ENCODE peak calls at places on chromosome 2, in seven cellular contexts. A, B, H, S, V, F and P are unnamed samples.
A peak's percentile ranks its signal among the peaks of the same experiment; 100 is the strongest.

GRCh38 chr2:234705108-234705507 is 208.2 kb upstream of the ARL4C start:
- DNase-seq in A (no peak), B (peak; percentile 83), H (no peak), S (peak; percentile 96), V (no peak), F (no peak), P (no peak)

GRCh38 chr2:42973771-42974170 is 181.4 kb upstream of the HAAO start:
- DNase-seq in A (peak; percentile 40), B (no peak), H (no peak), S (peak; percentile 25), V (no peak), F (no peak), P (no peak)

GRCh38 chr2:207182916-207183315 is 17.2 kb upstream of the KLF7 start:
- DNase-seq in A (no peak), B (peak; percentile 26), H (no peak), S (peak; percentile 80), V (no peak), F (no peak), P (no peak)

GRCh38 chr2:65922794-65923193 is 490.4 kb upstream of the SPRED2 start:
- DNase-seq in A (no peak), B (no peak), H (peak; percentile 38), S (no peak), V (no peak), F (peak; percentile 18), P (no peak)

GRCh38 chr2:174235680-174236079 is 12.7 kb downstream of the OLA1 start:
- DNase-seq in A (no peak), B (peak; percentile 26), H (no peak), S (peak; percentile 46), V (no peak), F (no peak), P (no peak)

GRCh38 chr2:43192039-43192438 is 34.4 kb downstream of the ZFP36L2 start:
- DNase-seq in A (no peak), B (no peak), H (no peak), S (no peak), V (no peak), F (no peak), P (no peak)

GRCh38 chr2:159366538-159366937 is 80.0 kb upstream of the WDSUB1 start:
- DNase-seq in A (no peak), B (no peak), H (no peak), S (no peak), V (no peak), F (no peak), P (no peak)

GRCh38 chr2:238286095-238286494 is 2.3 kb downstream of the PER2 start:
- DNase-seq in A (no peak), B (no peak), H (no peak), S (no peak), V (no peak), F (no peak), P (no peak)

GRCh38 chr2:24253303-24253919 is 78.6 kb downstream of the FAM228A start:
- DNase-seq in A (no peak), B (peak; percentile 6), H (peak; percentile 11), S (peak; percentile 13), V (no peak), F (no peak), P (no peak)

GRCh38 chr2:224347181-224348051 is 54.5 kb downstream of the FAM124B start:
- DNase-seq in A (no peak), B (peak; percentile 7), H (no peak), S (peak; percentile 45), V (no peak), F (no peak), P (no peak)

GRCh38 chr2:53768233-53768542 is 584 bp downstream of the CHAC2 start:
- DNase-seq in A (peak; percentile 60), B (no peak), H (no peak), S (peak; percentile 58), V (peak; percentile 48), F (no peak), P (peak; percentile 61)

GRCh38 chr2:157363612-157364101 is 38.0 kb upstream of the ERMN start:
- DNase-seq in A (no peak), B (no peak), H (no peak), S (no peak), V (no peak), F (no peak), P (no peak)

GRCh38 chr2:42201228-42201855 is 32.2 kb downstream of the EML4 start:
- DNase-seq in A (no peak), B (no peak), H (no peak), S (no peak), V (no peak), F (no peak), P (no peak)

GRCh38 chr2:237312021-237312755 is 101.8 kb downstream of the COL6A3 start:
- DNase-seq in A (no peak), B (no peak), H (no peak), S (peak; percentile 83), V (no peak), F (no peak), P (no peak)

GRCh38 chr2:13114391-13114790 is 397.7 kb downstream of the TRIB2 start:
- DNase-seq in A (no peak), B (peak; percentile 28), H (no peak), S (peak; percentile 64), V (no peak), F (no peak), P (no peak)

GRCh38 chr2:23351388-23352141 is 33.4 kb upstream of the KLHL29 start:
- DNase-seq in A (peak; percentile 88), B (peak; percentile 70), H (no peak), S (peak; percentile 71), V (peak; percentile 83), F (peak; percentile 84), P (peak; percentile 92)

GRCh38 chr2:204407209-204408070 is 137.8 kb upstream of the PARD3B start:
- DNase-seq in A (no peak), B (no peak), H (no peak), S (peak; percentile 19), V (no peak), F (no peak), P (no peak)

GRCh38 chr2:85649201-85650190 is 18.5 kb downstream of the SFTPB start:
- DNase-seq in A (no peak), B (no peak), H (no peak), S (peak; percentile 51), V (no peak), F (no peak), P (no peak)

GRCh38 chr2:65265090-65266045 is 37.7 kb downstream of the ACTR2 start:
- DNase-seq in A (peak; percentile 71), B (peak; percentile 83), H (no peak), S (peak; percentile 81), V (no peak), F (no peak), P (no peak)

GRCh38 chr2:160752475-160753330 is 259.1 kb upstream of the RBMS1 start:
- DNase-seq in A (no peak), B (peak; percentile 68), H (no peak), S (peak; percentile 74), V (no peak), F (no peak), P (no peak)

GRCh38 chr2:191607101-191607500 is 70.8 kb upstream of the NABP1 start:
- DNase-seq in A (no peak), B (no peak), H (no peak), S (peak; percentile 29), V (no peak), F (no peak), P (no peak)

GRCh38 chr2:26561918-26562810 is 79.0 kb downstream of the CIB4 start:
- DNase-seq in A (peak; percentile 69), B (no peak), H (peak; percentile 38), S (peak; percentile 30), V (peak; percentile 48), F (peak; percentile 54), P (peak; percentile 61)

GRCh38 chr2:12715878-12716249 is 872 bp upstream of the TRIB2 start:
- DNase-seq in A (peak; percentile 84), B (peak; percentile 88), H (no peak), S (peak; percentile 73), V (peak; percentile 77), F (peak; percentile 77), P (peak; percentile 75)

GRCh38 chr2:101149241-101150192 is 1.7 kb downstream of the TBC1D8 start:
- DNase-seq in A (no peak), B (no peak), H (no peak), S (no peak), V (no peak), F (peak; percentile 20), P (no peak)

GRCh38 chr2:133566967-133567645 is 1.2 kb downstream of the NCKAP5 start:
- DNase-seq in A (peak; percentile 56), B (peak; percentile 74), H (no peak), S (peak; percentile 88), V (no peak), F (peak; percentile 59), P (no peak)

DNA sequence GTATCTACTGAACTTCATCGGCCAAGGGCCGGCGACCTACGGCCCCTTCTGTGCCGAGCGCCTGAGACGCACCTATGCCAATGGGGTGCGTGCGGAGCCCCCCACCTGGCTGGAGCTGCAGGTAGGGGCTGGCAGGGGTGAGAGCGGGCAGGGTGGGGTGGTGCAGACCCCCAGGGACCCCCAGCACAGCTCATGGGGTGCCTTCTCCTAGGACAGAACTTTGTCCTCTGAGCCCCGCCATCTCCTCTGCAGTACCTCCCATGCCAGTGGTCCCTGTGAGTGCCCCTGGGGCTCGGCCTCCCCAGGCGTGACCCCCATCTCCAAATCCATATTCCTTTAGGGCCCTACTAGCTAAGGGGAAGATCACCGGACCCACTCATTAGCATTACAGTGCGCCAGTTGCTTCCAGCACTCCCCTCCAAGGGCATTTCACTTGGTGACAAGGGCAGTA is 23.9 kb upstream of the GPR17 start:
- DNase-seq in A (no peak), B (no peak), H (no peak), S (no peak), V (no peak), F (no peak), P (no peak)
- TF ChIP-seq CTCF in A (no peak), B (no peak), H (no peak), S (no peak), V (no peak), F (no peak), P (no peak)

GRCh38 chr2:79039944-79040343 is 14.4 kb downstream of the REG3G start:
- DNase-seq in A (no peak), B (no peak), H (no peak), S (no peak), V (no peak), F (no peak), P (no peak)

GRCh38 chr2:79040967-79041582 is 15.6 kb downstream of the REG3G start:
- DNase-seq in A (peak; percentile 55), B (no peak), H (no peak), S (no peak), V (no peak), F (no peak), P (no peak)
- TF ChIP-seq CTCF in A (no peak), B (no peak), H (peak; percentile 31), S (no peak), V (peak; percentile 76), F (peak; percentile 44), P (peak; percentile 80)

GRCh38 chr2:201621293-201621999 is 21.9 kb downstream of the TMEM237 start:
- DNase-seq in A (no peak), B (peak; percentile 39), H (no peak), S (no peak), V (no peak), F (no peak), P (no peak)

GRCh38 chr2:201622306-201622705 is 21.0 kb downstream of the TMEM237 start:
- DNase-seq in A (no peak), B (peak; percentile 35), H (no peak), S (peak; percentile 55), V (no peak), F (no peak), P (no peak)

GRCh38 chr2:201618744-201619654 is 24.3 kb downstream of the TMEM237 start:
- DNase-seq in A (no peak), B (peak; percentile 76), H (no peak), S (peak; percentile 56), V (peak; percentile 18), F (peak; percentile 83), P (peak; percentile 27)
- TF ChIP-seq CTCF in A (peak; percentile 70), B (peak; percentile 52), H (no peak), S (peak; percentile 40), V (no peak), F (peak; percentile 58), P (no peak)

GRCh38 chr2:63840785-63841253 is 877 bp upstream of the UGP2 start:
- DNase-seq in A (peak; percentile 99), B (peak; percentile 98), H (peak; percentile 95), S (peak; percentile 98), V (peak; percentile 97), F (peak; percentile 99), P (peak; percentile 98)
- TF ChIP-seq CTCF in A (no peak), B (no peak), H (no peak), S (no peak), V (no peak), F (no peak), P (no peak)